ENCODE peak calls at places on chromosomes 4 and X, in six cellular contexts. One of them, this sample, is unnamed.

GRCh38 chr4:7819446-7819845 is 120.2 kb downstream of the AFAP1 start:
- DNase-seq in suprapubic skin: no peak
- DNase-seq in CD14-positive monocyte: no peak
- DNase-seq in ELR: no peak
- DNase-seq in H7: no peak
- DNase-seq in RWPE2: no peak
- DNase-seq in this sample: no peak

GRCh38 chr4:2934813-2935761 is 28.1 kb downstream of the NOP14 start:
- DNase-seq in suprapubic skin: peak
- DNase-seq in CD14-positive monocyte: peak
- DNase-seq in RWPE2: peak
- DNase-seq in ELR: peak
- DNase-seq in H7: no peak
- DNase-seq in this sample: peak

GRCh38 chrX:68835468-68835867 is 6.6 kb downstream of the EFNB1 start:
- DNase-seq in suprapubic skin: peak
- DNase-seq in CD14-positive monocyte: no peak
- DNase-seq in H7: peak
- DNase-seq in ELR: no peak
- DNase-seq in RWPE2: no peak
- DNase-seq in this sample: no peak

GRCh38 chr4:48974979-48975640 is 11.0 kb upstream of the CWH43 start:
- DNase-seq in ELR: no peak
- DNase-seq in RWPE2: no peak
- DNase-seq in CD14-positive monocyte: no peak
- DNase-seq in H7: no peak
- DNase-seq in suprapubic skin: no peak
- DNase-seq in this sample: no peak

GRCh38 chr4:81084029-81084428 is 53.5 kb downstream of the BMP3 start:
- DNase-seq in CD14-positive monocyte: no peak
- DNase-seq in suprapubic skin: no peak
- DNase-seq in ELR: no peak
- DNase-seq in H7: no peak
- DNase-seq in RWPE2: no peak
- DNase-seq in this sample: peak

GRCh38 chr4:5708171-5708828 is at the start of gene EVC2:
- DNase-seq in suprapubic skin: peak
- DNase-seq in ELR: peak
- DNase-seq in CD14-positive monocyte: peak
- DNase-seq in RWPE2: no peak
- DNase-seq in H7: peak
- DNase-seq in this sample: peak

GRCh38 chr4:70721747-70722146 is at the start of gene RUFY3:
- DNase-seq in RWPE2: no peak
- DNase-seq in H7: no peak
- DNase-seq in ELR: peak
- DNase-seq in CD14-positive monocyte: no peak
- DNase-seq in suprapubic skin: no peak
- DNase-seq in this sample: peak

GRCh38 chr4:3517731-3518510 is 14.3 kb downstream of the LRPAP1 start:
- DNase-seq in suprapubic skin: peak
- DNase-seq in RWPE2: peak
- DNase-seq in H7: no peak
- DNase-seq in ELR: no peak
- DNase-seq in CD14-positive monocyte: no peak
- DNase-seq in this sample: no peak

GRCh38 chr4:124206779-124207605 is 505.5 kb downstream of the ANKRD50 start:
- DNase-seq in ELR: peak
- DNase-seq in H7: no peak
- DNase-seq in RWPE2: no peak
- DNase-seq in CD14-positive monocyte: no peak
- DNase-seq in suprapubic skin: no peak
- DNase-seq in this sample: peak

GRCh38 chr4:7812191-7812860 is 127.3 kb downstream of the AFAP1 start:
- DNase-seq in suprapubic skin: no peak
- DNase-seq in ELR: no peak
- DNase-seq in H7: no peak
- DNase-seq in CD14-positive monocyte: no peak
- DNase-seq in RWPE2: no peak
- DNase-seq in this sample: no peak

GRCh38 chr4:54316139-54316538 is 87.0 kb downstream of the PDGFRA start:
- DNase-seq in ELR: no peak
- DNase-seq in RWPE2: no peak
- DNase-seq in CD14-positive monocyte: no peak
- DNase-seq in suprapubic skin: no peak
- DNase-seq in H7: no peak
- DNase-seq in this sample: no peak

GRCh38 chr4:55256787-55257186 is 89.3 kb upstream of the SRD5A3 start:
- DNase-seq in ELR: no peak
- DNase-seq in suprapubic skin: no peak
- DNase-seq in RWPE2: no peak
- DNase-seq in H7: no peak
- DNase-seq in CD14-positive monocyte: no peak
- DNase-seq in this sample: no peak

GRCh38 chrX:47030339-47030738 is 47.9 kb upstream of the RGN start:
- DNase-seq in ELR: peak
- DNase-seq in RWPE2: no peak
- DNase-seq in H7: peak
- DNase-seq in suprapubic skin: no peak
- DNase-seq in CD14-positive monocyte: no peak
- DNase-seq in this sample: peak